ENCODE peak calls at places on chromosomes 4 and X, in nine cellular contexts. One of them, this sample, is unnamed.

GRCh38 chr4:155444695-155445094 is 67.9 kb upstream of the MAP9 start:
- DNase-seq in fibroblast of mammary gland: no peak
- DNase-seq in endodermal cell: no peak
- DNase-seq in BE2C: no peak
- DNase-seq in GM12878: no peak
- DNase-seq in lower lobe of right lung: no peak
- DNase-seq in AG04450: no peak
- DNase-seq in skeletal muscle cell: no peak
- DNase-seq in neuronal stem cell: no peak
- DNase-seq in this sample: no peak

GRCh38 chr4:40800064-40800463 is 50.3 kb downstream of the NSUN7 start:
- DNase-seq in fibroblast of mammary gland: no peak
- DNase-seq in endodermal cell: no peak
- DNase-seq in BE2C: no peak
- DNase-seq in GM12878: peak; percentile 41
- DNase-seq in lower lobe of right lung: no peak
- DNase-seq in AG04450: no peak
- DNase-seq in skeletal muscle cell: no peak
- DNase-seq in neuronal stem cell: no peak
- DNase-seq in this sample: no peak

GRCh38 chr4:159155119-159155518 is 52.2 kb downstream of the RAPGEF2 start:
- DNase-seq in fibroblast of mammary gland: no peak
- DNase-seq in endodermal cell: no peak
- DNase-seq in BE2C: no peak
- DNase-seq in GM12878: no peak
- DNase-seq in lower lobe of right lung: no peak
- DNase-seq in AG04450: no peak
- DNase-seq in skeletal muscle cell: no peak
- DNase-seq in neuronal stem cell: no peak
- DNase-seq in this sample: no peak

GRCh38 chr4:99165978-99166377 is 21.9 kb upstream of the ADH4 start:
- DNase-seq in fibroblast of mammary gland: no peak
- DNase-seq in endodermal cell: no peak
- DNase-seq in BE2C: no peak
- DNase-seq in GM12878: no peak
- DNase-seq in lower lobe of right lung: no peak
- DNase-seq in AG04450: no peak
- DNase-seq in skeletal muscle cell: no peak
- DNase-seq in neuronal stem cell: no peak
- DNase-seq in this sample: no peak

GRCh38 chr4:143341186-143341755 is 4.6 kb downstream of the GAB1 start:
- DNase-seq in fibroblast of mammary gland: no peak
- DNase-seq in endodermal cell: no peak
- DNase-seq in BE2C: no peak
- DNase-seq in GM12878: no peak
- DNase-seq in lower lobe of right lung: no peak
- DNase-seq in AG04450: no peak
- DNase-seq in skeletal muscle cell: no peak
- DNase-seq in neuronal stem cell: no peak
- DNase-seq in this sample: no peak

GRCh38 chr4:140382732-140383131 is 9.3 kb downstream of the SCOC start:
- DNase-seq in fibroblast of mammary gland: no peak
- DNase-seq in endodermal cell: no peak
- DNase-seq in BE2C: no peak
- DNase-seq in GM12878: no peak
- DNase-seq in lower lobe of right lung: no peak
- DNase-seq in AG04450: no peak
- DNase-seq in skeletal muscle cell: no peak
- DNase-seq in neuronal stem cell: no peak
- DNase-seq in this sample: no peak

GRCh38 chr4:150181536-150181935 is 103.3 kb downstream of the DCLK2 start:
- DNase-seq in fibroblast of mammary gland: peak; percentile 24
- DNase-seq in endodermal cell: no peak
- DNase-seq in BE2C: no peak
- DNase-seq in GM12878: no peak
- DNase-seq in lower lobe of right lung: no peak
- DNase-seq in AG04450: no peak
- DNase-seq in skeletal muscle cell: no peak
- DNase-seq in neuronal stem cell: no peak
- DNase-seq in this sample: peak; percentile 53

GRCh38 chrX:67296395-67296794 is 247.4 kb upstream of the AR start:
- DNase-seq in fibroblast of mammary gland: no peak
- DNase-seq in endodermal cell: no peak
- DNase-seq in BE2C: no peak
- DNase-seq in GM12878: no peak
- DNase-seq in lower lobe of right lung: no peak
- DNase-seq in AG04450: no peak
- DNase-seq in skeletal muscle cell: no peak
- DNase-seq in neuronal stem cell: no peak
- DNase-seq in this sample: no peak

GRCh38 chr4:73608677-73609594 is 11.3 kb downstream of the RASSF6 start:
- DNase-seq in fibroblast of mammary gland: peak; percentile 84
- DNase-seq in endodermal cell: no peak
- DNase-seq in BE2C: no peak
- DNase-seq in GM12878: no peak
- DNase-seq in lower lobe of right lung: no peak
- DNase-seq in AG04450: no peak
- DNase-seq in skeletal muscle cell: peak; percentile 61
- DNase-seq in neuronal stem cell: no peak
- DNase-seq in this sample: no peak

GRCh38 chrX:25017667-25018247 is 2.0 kb upstream of the ARX start:
- DNase-seq in fibroblast of mammary gland: no peak
- DNase-seq in endodermal cell: peak; percentile 71
- DNase-seq in BE2C: no peak
- DNase-seq in GM12878: no peak
- DNase-seq in lower lobe of right lung: no peak
- DNase-seq in AG04450: no peak
- DNase-seq in skeletal muscle cell: no peak
- DNase-seq in neuronal stem cell: no peak
- DNase-seq in this sample: no peak

GRCh38 chr4:72893354-72894066 is 176.0 kb downstream of the COX18 start:
- DNase-seq in fibroblast of mammary gland: no peak
- DNase-seq in endodermal cell: no peak
- DNase-seq in BE2C: no peak
- DNase-seq in GM12878: no peak
- DNase-seq in lower lobe of right lung: no peak
- DNase-seq in AG04450: no peak
- DNase-seq in skeletal muscle cell: no peak
- DNase-seq in neuronal stem cell: no peak
- DNase-seq in this sample: no peak

GRCh38 chrX:69034451-69034850 is 130.8 kb downstream of the PJA1 start:
- DNase-seq in fibroblast of mammary gland: no peak
- DNase-seq in endodermal cell: peak; percentile 26
- DNase-seq in BE2C: no peak
- DNase-seq in GM12878: no peak
- DNase-seq in lower lobe of right lung: no peak
- DNase-seq in AG04450: no peak
- DNase-seq in skeletal muscle cell: no peak
- DNase-seq in neuronal stem cell: no peak
- DNase-seq in this sample: no peak

GRCh38 chr4:139297001-139297410 is 4.3 kb upstream of the NAA15 start:
- DNase-seq in fibroblast of mammary gland: peak; percentile 59
- DNase-seq in endodermal cell: no peak
- DNase-seq in BE2C: no peak
- DNase-seq in GM12878: no peak
- DNase-seq in lower lobe of right lung: no peak
- DNase-seq in AG04450: no peak
- DNase-seq in skeletal muscle cell: no peak
- DNase-seq in neuronal stem cell: no peak
- DNase-seq in this sample: no peak

GRCh38 chrX:112867570-112867969 is 26.9 kb upstream of the AMOT start:
- DNase-seq in fibroblast of mammary gland: no peak
- DNase-seq in endodermal cell: peak; percentile 68
- DNase-seq in BE2C: no peak
- DNase-seq in GM12878: no peak
- DNase-seq in lower lobe of right lung: no peak
- DNase-seq in AG04450: no peak
- DNase-seq in skeletal muscle cell: no peak
- DNase-seq in neuronal stem cell: no peak
- DNase-seq in this sample: peak; percentile 61

GRCh38 chr4:105434940-105435339 is 38.9 kb downstream of the PPA2 start:
- DNase-seq in fibroblast of mammary gland: no peak
- DNase-seq in endodermal cell: no peak
- DNase-seq in BE2C: no peak
- DNase-seq in GM12878: no peak
- DNase-seq in lower lobe of right lung: no peak
- DNase-seq in AG04450: no peak
- DNase-seq in skeletal muscle cell: no peak
- DNase-seq in neuronal stem cell: no peak
- DNase-seq in this sample: no peak

GRCh38 chrX:123975180-123975579 is 13.7 kb downstream of the STAG2 start:
- DNase-seq in fibroblast of mammary gland: peak; percentile 56
- DNase-seq in endodermal cell: no peak
- DNase-seq in BE2C: no peak
- DNase-seq in GM12878: no peak
- DNase-seq in lower lobe of right lung: no peak
- DNase-seq in AG04450: no peak
- DNase-seq in skeletal muscle cell: no peak
- DNase-seq in neuronal stem cell: no peak
- DNase-seq in this sample: no peak

GRCh38 chrX:90040807-90041206 is 119.1 kb downstream of the TGIF2LX start:
- DNase-seq in fibroblast of mammary gland: no peak
- DNase-seq in endodermal cell: no peak
- DNase-seq in BE2C: no peak
- DNase-seq in GM12878: no peak
- DNase-seq in lower lobe of right lung: no peak
- DNase-seq in AG04450: no peak
- DNase-seq in skeletal muscle cell: no peak
- DNase-seq in neuronal stem cell: no peak
- DNase-seq in this sample: no peak

GRCh38 chrX:121579016-121579760 is 531.8 kb downstream of the GLUD2 start:
- DNase-seq in fibroblast of mammary gland: peak; percentile 53
- DNase-seq in endodermal cell: no peak
- DNase-seq in BE2C: no peak
- DNase-seq in GM12878: peak; percentile 4
- DNase-seq in lower lobe of right lung: no peak
- DNase-seq in AG04450: no peak
- DNase-seq in skeletal muscle cell: no peak
- DNase-seq in neuronal stem cell: no peak
- DNase-seq in this sample: peak; percentile 3

GRCh38 chr4:83214079-83214478 is 70.5 kb downstream of the COQ2 start:
- DNase-seq in fibroblast of mammary gland: no peak
- DNase-seq in endodermal cell: no peak
- DNase-seq in BE2C: no peak
- DNase-seq in GM12878: no peak
- DNase-seq in lower lobe of right lung: no peak
- DNase-seq in AG04450: no peak
- DNase-seq in skeletal muscle cell: no peak
- DNase-seq in neuronal stem cell: no peak
- DNase-seq in this sample: no peak
- H3K4me3 ChIP-seq in fibroblast of mammary gland: no peak overlapping the region
- H3K4me3 ChIP-seq in endodermal cell: no peak overlapping the region
- H3K4me3 ChIP-seq in BE2C: no peak overlapping the region
- H3K4me3 ChIP-seq in GM12878: no peak overlapping the region
- H3K4me3 ChIP-seq in lower lobe of right lung: no peak overlapping the region
- H3K4me3 ChIP-seq in AG04450: no peak overlapping the region
- H3K4me3 ChIP-seq in skeletal muscle cell: no peak overlapping the region
- H3K4me3 ChIP-seq in neuronal stem cell: no peak overlapping the region
- H3K4me3 ChIP-seq in this sample: no peak overlapping the region

GRCh38 chr4:164154416-164154815 is 599.5 kb upstream of the SMIM31 start:
- DNase-seq in fibroblast of mammary gland: no peak
- DNase-seq in endodermal cell: no peak
- DNase-seq in BE2C: no peak
- DNase-seq in GM12878: no peak
- DNase-seq in lower lobe of right lung: no peak
- DNase-seq in AG04450: no peak
- DNase-seq in skeletal muscle cell: no peak
- DNase-seq in neuronal stem cell: no peak
- DNase-seq in this sample: no peak
- H3K4me3 ChIP-seq in fibroblast of mammary gland: no peak overlapping the region
- H3K4me3 ChIP-seq in endodermal cell: no peak overlapping the region
- H3K4me3 ChIP-seq in BE2C: no peak overlapping the region
- H3K4me3 ChIP-seq in GM12878: no peak overlapping the region
- H3K4me3 ChIP-seq in lower lobe of right lung: no peak overlapping the region
- H3K4me3 ChIP-seq in AG04450: no peak overlapping the region
- H3K4me3 ChIP-seq in skeletal muscle cell: no peak overlapping the region
- H3K4me3 ChIP-seq in neuronal stem cell: no peak overlapping the region
- H3K4me3 ChIP-seq in this sample: no peak overlapping the region

DNA sequence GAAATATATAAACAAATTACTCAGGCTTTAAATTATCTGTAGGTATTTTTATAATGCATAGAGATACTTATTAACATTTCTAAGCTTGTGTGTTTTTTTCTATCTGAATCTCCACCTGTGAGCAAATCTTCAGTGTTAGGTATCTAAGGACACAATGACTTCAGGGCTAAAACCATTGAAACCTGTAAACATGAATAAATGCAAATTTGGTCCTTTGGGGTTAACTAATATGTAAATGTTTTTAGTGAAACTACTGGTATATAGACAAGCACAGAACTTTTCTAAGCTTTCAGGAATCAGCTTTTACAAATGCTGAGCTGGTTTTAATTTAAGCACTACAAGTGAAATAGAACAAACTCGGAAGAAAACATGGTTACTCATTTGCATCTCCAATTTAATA is 147.9 kb downstream of the FBXO8 start:
- DNase-seq in fibroblast of mammary gland: no peak
- DNase-seq in endodermal cell: no peak
- DNase-seq in BE2C: no peak
- DNase-seq in GM12878: no peak
- DNase-seq in lower lobe of right lung: no peak
- DNase-seq in AG04450: no peak
- DNase-seq in skeletal muscle cell: no peak
- DNase-seq in neuronal stem cell: no peak
- DNase-seq in this sample: no peak
- H3K4me3 ChIP-seq in fibroblast of mammary gland: peak overlapping the region; percentile 34
- H3K4me3 ChIP-seq in endodermal cell: no peak overlapping the region
- H3K4me3 ChIP-seq in BE2C: peak overlapping the region; percentile 51
- H3K4me3 ChIP-seq in GM12878: no peak overlapping the region
- H3K4me3 ChIP-seq in lower lobe of right lung: peak overlapping the region; percentile 12
- H3K4me3 ChIP-seq in AG04450: no peak overlapping the region
- H3K4me3 ChIP-seq in skeletal muscle cell: peak overlapping the region; percentile 36
- H3K4me3 ChIP-seq in neuronal stem cell: no peak overlapping the region
- H3K4me3 ChIP-seq in this sample: no peak overlapping the region

GRCh38 chr4:183124228-183124627 is 25.2 kb downstream of the WWC2 start:
- DNase-seq in fibroblast of mammary gland: no peak
- DNase-seq in endodermal cell: no peak
- DNase-seq in BE2C: no peak
- DNase-seq in GM12878: no peak
- DNase-seq in lower lobe of right lung: no peak
- DNase-seq in AG04450: no peak
- DNase-seq in skeletal muscle cell: no peak
- DNase-seq in neuronal stem cell: no peak
- DNase-seq in this sample: no peak

GRCh38 chr4:183130328-183131155 is 31.5 kb downstream of the WWC2 start:
- DNase-seq in fibroblast of mammary gland: peak; percentile 38
- DNase-seq in endodermal cell: no peak
- DNase-seq in BE2C: peak; percentile 61
- DNase-seq in GM12878: no peak
- DNase-seq in lower lobe of right lung: no peak
- DNase-seq in AG04450: no peak
- DNase-seq in skeletal muscle cell: peak; percentile 20
- DNase-seq in neuronal stem cell: no peak
- DNase-seq in this sample: no peak

GRCh38 chr4:183129675-183130074 is 30.6 kb downstream of the WWC2 start:
- DNase-seq in fibroblast of mammary gland: no peak
- DNase-seq in endodermal cell: no peak
- DNase-seq in BE2C: peak; percentile 21
- DNase-seq in GM12878: no peak
- DNase-seq in lower lobe of right lung: no peak
- DNase-seq in AG04450: no peak
- DNase-seq in skeletal muscle cell: no peak
- DNase-seq in neuronal stem cell: no peak
- DNase-seq in this sample: no peak

GRCh38 chr4:183129125-183129524 is 30.1 kb downstream of the WWC2 start:
- DNase-seq in fibroblast of mammary gland: no peak
- DNase-seq in endodermal cell: no peak
- DNase-seq in BE2C: no peak
- DNase-seq in GM12878: no peak
- DNase-seq in lower lobe of right lung: no peak
- DNase-seq in AG04450: no peak
- DNase-seq in skeletal muscle cell: no peak
- DNase-seq in neuronal stem cell: no peak
- DNase-seq in this sample: no peak

GRCh38 chr4:183124865-183125264 is 25.8 kb downstream of the WWC2 start:
- DNase-seq in fibroblast of mammary gland: no peak
- DNase-seq in endodermal cell: no peak
- DNase-seq in BE2C: no peak
- DNase-seq in GM12878: no peak
- DNase-seq in lower lobe of right lung: no peak
- DNase-seq in AG04450: no peak
- DNase-seq in skeletal muscle cell: no peak
- DNase-seq in neuronal stem cell: no peak
- DNase-seq in this sample: no peak
- H3K4me3 ChIP-seq in fibroblast of mammary gland: no peak overlapping the region
- H3K4me3 ChIP-seq in endodermal cell: no peak overlapping the region
- H3K4me3 ChIP-seq in BE2C: no peak overlapping the region
- H3K4me3 ChIP-seq in GM12878: no peak overlapping the region
- H3K4me3 ChIP-seq in lower lobe of right lung: no peak overlapping the region
- H3K4me3 ChIP-seq in AG04450: no peak overlapping the region
- H3K4me3 ChIP-seq in skeletal muscle cell: no peak overlapping the region
- H3K4me3 ChIP-seq in neuronal stem cell: no peak overlapping the region
- H3K4me3 ChIP-seq in this sample: no peak overlapping the region